ENCODE peak calls at places on chromosomes 4 and X, in four cellular contexts. M, K, W and Y are unnamed samples.

GRCh38 chr4:41727861-41728570 is 20.5 kb downstream of the PHOX2B start:
- DNase-seq in K (no peak), W (no peak), M (no peak), Y (no peak)

GRCh38 chr4:157423526-157424020 is 203.0 kb downstream of the GRIA2 start:
- DNase-seq in M (no peak), K (no peak), W (no peak), Y (no peak)

GRCh38 chr4:13626492-13627184 is 887 bp downstream of the BOD1L1 start:
- DNase-seq in K (no peak), W (no peak), M (no peak), Y (no peak)

GRCh38 chr4:168411318-168412150 is 68.8 kb downstream of the DDX60L start:
- DNase-seq in K (peak; percentile 13), M (no peak), W (no peak), Y (no peak)

GRCh38 chr4:78864405-78865024 is 74.7 kb downstream of the PAQR3 start:
- DNase-seq in K (no peak), W (peak; percentile 61), M (no peak), Y (no peak)

GRCh38 chr4:152258804-152259708 is 276.8 kb downstream of the FBXW7 start:
- DNase-seq in M (no peak), K (no peak), W (no peak), Y (no peak)

GRCh38 chr4:69689530-69690111 is 36.6 kb upstream of the UGT2A1 start:
- DNase-seq in W (peak; percentile 7), K (no peak), M (no peak), Y (no peak)

GRCh38 chr4:87574996-87575395 is 33.3 kb upstream of the DSPP start:
- DNase-seq in M (no peak), W (no peak), K (no peak), Y (no peak)

GRCh38 chrX:65821721-65822496 is 154.5 kb downstream of the MSN start:
- DNase-seq in W (no peak), K (peak; percentile 6), M (peak; percentile 86), Y (no peak)

GRCh38 chr4:55255171-55255570 is 90.9 kb upstream of the SRD5A3 start:
- DNase-seq in M (no peak), W (no peak), K (no peak), Y (no peak)

GRCh38 chr4:84965558-84966381 is 720 bp downstream of the WDFY3 start:
- DNase-seq in K (peak; percentile 46), W (peak; percentile 32), M (peak; percentile 90), Y (peak; percentile 70)

GRCh38 chrX:13506574-13506973 is 62.8 kb upstream of the EGFL6 start:
- DNase-seq in K (peak; percentile 13), W (peak; percentile 40), M (no peak), Y (peak; percentile 53)

GRCh38 chrX:108121291-108121690 is 29.7 kb downstream of the ATG4A start:
- DNase-seq in W (no peak), K (peak; percentile 8), M (no peak), Y (no peak)

GRCh38 chrX:81280148-81280547 is 78.2 kb downstream of the SH3BGRL start:
- DNase-seq in M (no peak), K (no peak), W (no peak), Y (no peak)

GRCh38 chr4:56026596-56026995 is 77.9 kb downstream of the CEP135 start:
- DNase-seq in W (no peak), K (no peak), M (no peak), Y (no peak)

GRCh38 chrX:11097920-11098319 is 13.2 kb upstream of the HCCS start:
- DNase-seq in W (peak; percentile 21), M (no peak), K (no peak), Y (no peak)

GRCh38 chrX:87403551-87403950 is 114.1 kb upstream of the KLHL4 start:
- DNase-seq in W (no peak), M (no peak), K (no peak), Y (no peak)

GRCh38 chr4:105605493-105605892 is 53.1 kb downstream of the ARHGEF38 start:
- DNase-seq in M (no peak), W (no peak), K (no peak), Y (no peak)

GRCh38 chr4:157226035-157226434 is 5.5 kb downstream of the GRIA2 start:
- DNase-seq in K (no peak), M (no peak), W (no peak), Y (no peak)

GRCh38 chr4:139833131-139833930 is 167.7 kb downstream of the MGST2 start:
- DNase-seq in M (no peak), K (no peak), W (peak; percentile 41), Y (no peak)

GRCh38 chr4:41575665-41576064 is 37.7 kb downstream of the LIMCH1 start:
- DNase-seq in W (no peak), M (no peak), K (no peak), Y (no peak)

GRCh38 chrX:72297953-72298730 is 7.6 kb downstream of the CITED1 start:
- DNase-seq in W (no peak), K (no peak), M (no peak), Y (no peak)

GRCh38 chrX:9278475-9279270 is 186.2 kb upstream of the TBL1X start:
- DNase-seq in M (no peak), K (no peak), W (no peak), Y (no peak)

GRCh38 chrX:49269010-49269767 is 404 bp upstream of the PPP1R3F start:
- DNase-seq in M (peak; percentile 92), W (peak; percentile 98), K (peak; percentile 97), Y (peak; percentile 95)

GRCh38 chrX:54564942-54565341 is 34.9 kb downstream of the GNL3L start:
- DNase-seq in M (no peak), K (no peak), W (no peak), Y (no peak)

GRCh38 chr4:34422472-34422871 is 1821.8 kb downstream of the ARAP2 start:
- DNase-seq in M (no peak), W (peak; percentile 6), K (no peak), Y (no peak)

GRCh38 chr4:1763550-1764080 is 29.5 kb upstream of the FGFR3 start:
- DNase-seq in M (no peak), K (no peak), W (no peak), Y (peak; percentile 45)

GRCh38 chrX:46506076-46506475 is 39.1 kb downstream of the ZNF674 start:
- DNase-seq in W (no peak), K (no peak), M (no peak), Y (no peak)